ENCODE peak calls at places on chromosomes 13 and 19, in four cellular contexts. H, I, M and B are unnamed samples.

GRCh38 chr13:67076378-67076777 is 153.8 kb downstream of the PCDH9 start:
- DNase-seq in H (no peak), I (no peak), M (no peak), B (no peak)

GRCh38 chr19:30864460-30865215 is 484.6 kb downstream of the TSHZ3 start:
- DNase-seq in H (peak), I (no peak), M (no peak), B (no peak)

GRCh38 chr19:12896460-12896859 is 5.5 kb downstream of the GCDH start:
- DNase-seq in H (no peak), I (no peak), M (no peak), B (no peak)

GRCh38 chr19:5987077-5987818 is 9.3 kb upstream of the RANBP3 start:
- DNase-seq in H (peak), I (peak), M (peak), B (peak)

GRCh38 chr19:8367327-8368001 is 3.5 kb downstream of the ANGPTL4 start:
- DNase-seq in H (peak), I (peak), M (peak), B (peak)

GRCh38 chr13:20057963-20058362 is 99.4 kb downstream of the ZMYM2 start:
- DNase-seq in H (no peak), I (peak), M (no peak), B (no peak)

GRCh38 chr13:91144054-91144453 is 203.4 kb upstream of the MIR17HG start:
- DNase-seq in H (no peak), I (no peak), M (no peak), B (no peak)

GRCh38 chr13:30192320-30193093 is 114.8 kb downstream of the KATNAL1 start:
- DNase-seq in H (no peak), I (no peak), M (no peak), B (no peak)

GRCh38 chr13:67094952-67095351 is 135.2 kb downstream of the PCDH9 start:
- DNase-seq in H (no peak), I (no peak), M (no peak), B (no peak)

GRCh38 chr13:40777166-40777956 is 6.4 kb upstream of the MRPS31 start:
- DNase-seq in H (no peak), I (peak), M (peak), B (peak)

GRCh38 chr13:96075953-96076543 is 13.9 kb upstream of the HS6ST3 start:
- DNase-seq in H (no peak), I (peak), M (no peak), B (no peak)

GRCh38 chr19:40006273-40006691 is 9.4 kb downstream of the ZNF546 start:
- DNase-seq in H (no peak), I (peak), M (peak), B (no peak)

GRCh38 chr19:2603320-2603719 is 99.2 kb downstream of the GNG7 start:
- DNase-seq in H (no peak), I (peak), M (no peak), B (no peak)

GRCh38 chr19:18286973-18287635 is 5.7 kb upstream of the JUND start:
- DNase-seq in H (no peak), I (no peak), M (no peak), B (no peak)

GRCh38 chr19:49182848-49183375 is 25.3 kb downstream of the TRPM4 start:
- DNase-seq in H (no peak), I (no peak), M (no peak), B (no peak)

GRCh38 chr19:17404015-17404414 is 1.4 kb downstream of the BST2 start:
- DNase-seq in H (no peak), I (no peak), M (no peak), B (no peak)

GRCh38 chr19:19445911-19446361 is 40.5 kb downstream of the GATAD2A start:
- DNase-seq in H (no peak), I (no peak), M (peak), B (no peak)

GRCh38 chr19:58034476-58034790 is 608 bp downstream of the ZSCAN1 start:
- DNase-seq in H (no peak), I (no peak), M (no peak), B (no peak)

GRCh38 chr19:42199440-42200115 is 17.9 kb downstream of the DEDD2 start:
- DNase-seq in H (peak), I (no peak), M (peak), B (peak)

GRCh38 chr13:40589285-40590109 is 76.9 kb downstream of the FOXO1 start:
- DNase-seq in H (peak), I (peak), M (peak), B (peak)

GRCh38 chr19:8028951-8029491 is 23.5 kb upstream of the CCL25 start:
- DNase-seq in H (no peak), I (peak), M (no peak), B (no peak)

GRCh38 chr19:53600217-53600616 is 31.6 kb upstream of the DPRX start:
- DNase-seq in H (no peak), I (no peak), M (no peak), B (no peak)

GRCh38 chr19:53595510-53595867 is 36.3 kb upstream of the DPRX start:
- DNase-seq in H (no peak), I (no peak), M (no peak), B (no peak)

GRCh38 chr19:53597023-53597422 is 34.8 kb upstream of the DPRX start:
- DNase-seq in H (no peak), I (no peak), M (peak), B (no peak)

GRCh38 chr19:53596056-53596455 is 35.7 kb upstream of the DPRX start:
- DNase-seq in H (no peak), I (no peak), M (no peak), B (no peak)

DNA sequence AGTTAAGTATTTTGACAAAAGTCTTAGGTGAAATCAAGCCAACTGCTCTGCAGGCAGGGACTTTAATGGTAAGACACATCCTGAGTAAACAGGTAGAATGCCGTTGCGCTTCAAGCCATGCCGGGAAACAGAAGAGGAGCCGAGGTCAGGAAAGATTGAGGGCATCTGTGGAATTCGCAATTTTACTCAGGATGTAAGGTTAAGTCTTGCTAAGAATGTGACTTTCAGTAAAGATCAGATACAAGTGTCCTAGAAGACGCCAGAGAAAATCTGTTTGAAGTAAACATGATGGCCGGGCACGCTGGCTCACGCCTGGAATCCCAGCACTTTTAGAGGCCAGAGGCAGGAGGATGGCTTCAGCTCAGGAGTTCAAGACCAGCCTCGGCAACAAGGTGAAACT is 33.4 kb upstream of the DPRX start:
- DNase-seq in H (no peak), I (no peak), M (no peak), B (no peak)
- H3K4me3 ChIP-seq in H (no peak), I (no peak), M (no peak), B (no peak)

DNA sequence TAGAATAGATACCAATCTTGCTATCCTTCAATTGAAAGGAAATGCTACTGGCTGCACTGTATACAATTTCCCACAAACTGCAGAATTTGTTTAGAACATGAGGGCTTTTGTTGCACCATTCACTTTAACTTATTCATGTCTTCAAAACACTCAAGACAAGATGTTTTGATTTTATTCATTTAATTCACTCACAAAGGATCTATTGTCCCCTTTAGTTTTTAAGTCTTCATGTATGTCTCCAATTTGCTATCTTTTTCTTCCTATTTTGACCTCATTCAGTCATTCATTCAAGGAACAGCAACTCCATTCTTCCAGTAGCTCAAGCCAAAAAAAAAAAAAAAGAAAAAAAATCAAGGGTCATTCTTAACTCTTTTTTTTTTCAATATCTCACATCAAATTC is 130.6 kb upstream of the SOX21 start:
- DNase-seq in H (no peak), I (no peak), M (no peak), B (no peak)
- H3K4me3 ChIP-seq in H (no peak), I (no peak), M (no peak), B (no peak)

GRCh38 chr13:113840541-113841354 is 23.1 kb downstream of the GAS6 start:
- DNase-seq in H (no peak), I (no peak), M (no peak), B (no peak)

GRCh38 chr13:113836917-113837553 is 26.8 kb downstream of the GAS6 start:
- DNase-seq in H (peak), I (peak), M (peak), B (no peak)

GRCh38 chr13:113837554-113838355 is 26.1 kb downstream of the GAS6 start:
- DNase-seq in H (peak), I (peak), M (peak), B (peak)

GRCh38 chr13:113839536-113840204 is 24.2 kb downstream of the GAS6 start:
- DNase-seq in H (no peak), I (no peak), M (no peak), B (peak)

GRCh38 chr13:113838711-113839201 is 25.1 kb downstream of the GAS6 start:
- DNase-seq in H (no peak), I (no peak), M (no peak), B (no peak)
- H3K4me3 ChIP-seq in H (no peak), I (peak), M (peak), B (no peak)

GRCh38 chr13:44432595-44432994 is 59.0 kb downstream of the SERP2 start:
- DNase-seq in H (no peak), I (no peak), M (peak), B (no peak)
- H3K4me3 ChIP-seq in H (no peak), I (no peak), M (no peak), B (no peak)

GRCh38 chr19:1507763-1508506 is 4.9 kb downstream of the ADAMTSL5 start:
- DNase-seq in H (peak), I (peak), M (peak), B (peak)

GRCh38 chr19:1505012-1505411 is 7.8 kb downstream of the ADAMTSL5 start:
- DNase-seq in H (no peak), I (no peak), M (no peak), B (no peak)

GRCh38 chr19:1505991-1506881 is 6.6 kb downstream of the ADAMTSL5 start:
- DNase-seq in H (no peak), I (no peak), M (no peak), B (no peak)

GRCh38 chr19:1508507-1508856 is 4.3 kb downstream of the ADAMTSL5 start:
- DNase-seq in H (no peak), I (no peak), M (no peak), B (no peak)

GRCh38 chr19:1507192-1507660 is 5.6 kb downstream of the ADAMTSL5 start:
- DNase-seq in H (no peak), I (no peak), M (no peak), B (no peak)
- H3K4me3 ChIP-seq in H (no peak), I (peak), M (no peak), B (no peak)

GRCh38 chr13:111228262-111229144 is 91.9 kb upstream of the TEX29 start:
- DNase-seq in H (no peak), I (no peak), M (no peak), B (no peak)

GRCh38 chr13:111230385-111230930 is 90.0 kb upstream of the TEX29 start:
- DNase-seq in H (no peak), I (no peak), M (no peak), B (no peak)

GRCh38 chr13:111232191-111232590 is 88.3 kb upstream of the TEX29 start:
- DNase-seq in H (no peak), I (no peak), M (no peak), B (no peak)

GRCh38 chr13:111227405-111227804 is 93.0 kb upstream of the TEX29 start:
- DNase-seq in H (no peak), I (no peak), M (no peak), B (no peak)

GRCh38 chr13:111233080-111233479 is 87.4 kb upstream of the TEX29 start:
- DNase-seq in H (no peak), I (no peak), M (no peak), B (no peak)
- H3K4me3 ChIP-seq in H (no peak), I (no peak), M (no peak), B (no peak)

GRCh38 chr19:45469132-45469834 is 1.5 kb downstream of the FOSB start:
- DNase-seq in H (peak), I (peak), M (peak), B (peak)

GRCh38 chr19:45467115-45467455 is 711 bp upstream of the FOSB start:
- DNase-seq in H (no peak), I (peak), M (no peak), B (no peak)

GRCh38 chr19:45468803-45469131 is 971 bp downstream of the FOSB start:
- DNase-seq in H (no peak), I (no peak), M (no peak), B (no peak)

GRCh38 chr19:45467456-45468158 is at the start of gene FOSB:
- DNase-seq in H (peak), I (peak), M (peak), B (peak)

DNA sequence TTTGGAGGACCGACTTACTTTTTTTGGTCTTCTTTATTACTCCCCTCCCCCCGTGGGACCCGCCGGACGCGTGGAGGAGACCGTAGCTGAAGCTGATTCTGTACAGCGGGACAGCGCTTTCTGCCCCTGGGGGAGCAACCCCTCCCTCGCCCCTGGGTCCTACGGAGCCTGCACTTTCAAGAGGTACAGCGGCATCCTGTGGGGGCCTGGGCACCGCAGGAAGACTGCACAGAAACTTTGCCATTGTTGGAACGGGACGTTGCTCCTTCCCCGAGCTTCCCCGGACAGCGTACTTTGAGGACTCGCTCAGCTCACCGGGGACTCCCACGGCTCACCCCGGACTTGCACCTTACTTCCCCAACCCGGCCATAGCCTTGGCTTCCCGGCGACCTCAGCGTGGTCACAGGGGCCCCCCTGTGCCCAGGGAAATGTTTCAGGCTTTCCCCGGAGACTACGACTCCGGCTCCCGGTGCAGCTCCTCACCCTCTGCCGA is 409 bp downstream of the FOSB start:
- DNase-seq in H (peak), I (no peak), M (no peak), B (peak)
- H3K4me3 ChIP-seq in H (peak), I (peak), M (peak), B (peak)

DNA sequence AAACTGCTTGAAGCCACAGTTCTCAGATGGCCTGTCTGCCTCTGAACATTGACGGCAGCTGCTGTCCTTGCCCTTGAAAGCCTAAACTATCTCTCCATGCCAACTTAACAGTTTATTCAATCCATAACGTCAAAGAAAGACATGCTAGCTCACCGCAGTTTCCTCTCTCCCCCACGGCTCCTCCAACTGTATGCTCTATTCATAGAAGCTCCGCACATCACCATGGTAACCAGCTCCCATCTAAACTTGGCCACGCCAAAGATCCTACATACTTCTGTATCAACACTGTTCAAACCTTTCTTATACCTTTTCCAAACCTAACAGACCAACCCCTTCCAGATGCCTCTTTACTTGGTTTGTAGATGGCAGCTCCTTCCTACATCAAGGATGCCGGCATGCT is 48.6 kb downstream of the ZNF91 start:
- DNase-seq in H (no peak), I (no peak), M (no peak), B (no peak)
- H3K4me3 ChIP-seq in H (no peak), I (no peak), M (no peak), B (no peak)

DNA sequence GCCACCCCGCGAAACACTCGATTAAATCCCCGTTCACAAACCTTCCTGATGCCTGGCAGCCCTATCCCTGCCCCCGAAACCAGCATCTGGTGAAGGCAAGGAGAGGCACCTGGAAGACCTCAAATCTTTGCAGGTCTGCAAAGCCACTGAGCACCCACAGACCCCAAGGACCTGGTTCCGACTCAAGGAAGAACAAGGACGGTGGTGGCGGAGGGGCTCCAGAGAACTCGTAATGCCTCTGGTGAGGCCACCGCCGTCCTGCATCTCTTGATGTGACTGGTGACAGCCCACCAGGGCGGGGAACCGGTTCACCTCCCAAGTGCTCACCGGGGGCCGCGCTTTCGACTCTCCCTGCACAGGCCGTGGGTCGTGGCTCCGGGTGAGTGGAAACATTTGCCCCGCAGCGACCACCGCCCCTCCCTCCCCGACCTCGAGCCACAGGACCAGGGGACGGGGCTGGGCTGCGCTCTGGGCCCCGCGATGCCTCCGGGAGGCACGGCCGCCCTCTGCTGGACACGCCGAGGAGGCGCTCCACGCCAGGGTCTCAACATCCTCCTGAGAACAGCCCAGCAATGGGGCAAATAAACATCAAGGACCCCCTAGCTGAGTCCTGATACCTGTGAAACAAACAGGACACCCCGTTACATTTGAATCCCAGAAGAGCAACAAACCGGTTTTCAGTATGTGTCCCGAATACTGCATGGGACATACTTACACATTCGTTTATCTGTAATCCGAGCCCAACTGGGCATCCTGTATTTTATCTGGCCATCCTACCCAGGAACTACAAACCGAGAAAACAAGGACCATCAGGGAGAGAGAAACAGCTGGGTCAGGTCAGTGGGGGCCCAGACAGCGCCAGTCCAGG is 3.9 kb upstream of the PLPP2 start:
- DNase-seq in H (no peak), I (peak), M (no peak), B (peak)
- H3K4me3 ChIP-seq in H (no peak), I (no peak), M (peak), B (no peak)